ENCODE peak calls at places on chromosome 16, in four cellular contexts. I is A673, X is Caco-2, E is IMR-90. S is an unnamed sample.

GRCh38 chr16:23509763-23510153 is 536 bp downstream of the GGA2 start:
- DNase-seq in E (peak; percentile 39), X (no peak), I (peak; percentile 44), S (peak; percentile 49)

GRCh38 chr16:77789085-77789611 is 784 bp downstream of the VAT1L start:
- DNase-seq in E (no peak), I (no peak), X (no peak), S (no peak)

GRCh38 chr16:68744744-68745280 is 7.7 kb downstream of the CDH1 start:
- DNase-seq in E (peak; percentile 5), I (no peak), X (peak; percentile 96), S (no peak)

GRCh38 chr16:88527186-88527936 is 42.8 kb upstream of the ZC3H18 start:
- DNase-seq in I (peak; percentile 49), E (peak; percentile 47), X (peak; percentile 87), S (peak; percentile 74)

GRCh38 chr16:48507886-48508285 is 102.1 kb downstream of the N4BP1 start:
- DNase-seq in X (no peak), I (no peak), E (no peak), S (no peak)

GRCh38 chr16:57374067-57374534 is 1.8 kb downstream of the CX3CL1 start:
- DNase-seq in I (no peak), E (peak; percentile 62), X (no peak), S (no peak)

GRCh38 chr16:66426112-66427035 is 721 bp upstream of the BEAN1 start:
- DNase-seq in I (no peak), X (no peak), E (no peak), S (peak; percentile 33)

GRCh38 chr16:68707341-68708152 is 29.5 kb upstream of the CDH1 start:
- DNase-seq in I (no peak), E (no peak), X (no peak), S (peak; percentile 92)

GRCh38 chr16:87648236-87648635 is 45.9 kb downstream of the JPH3 start:
- DNase-seq in X (no peak), E (no peak), I (no peak), S (no peak)

GRCh38 chr16:11667824-11668589 is at the start of gene SNN:
- DNase-seq in E (peak; percentile 72), I (peak; percentile 93), X (peak; percentile 92), S (peak; percentile 81)
- H3K4me1 ChIP-seq in E (peaks cover 7% of the 10 kb centered on the region), I (peaks cover 4% of the 10 kb centered on the region), X (no peaks in the 10 kb centered on the region), S (peaks cover 3% of the 10 kb centered on the region)

DNA sequence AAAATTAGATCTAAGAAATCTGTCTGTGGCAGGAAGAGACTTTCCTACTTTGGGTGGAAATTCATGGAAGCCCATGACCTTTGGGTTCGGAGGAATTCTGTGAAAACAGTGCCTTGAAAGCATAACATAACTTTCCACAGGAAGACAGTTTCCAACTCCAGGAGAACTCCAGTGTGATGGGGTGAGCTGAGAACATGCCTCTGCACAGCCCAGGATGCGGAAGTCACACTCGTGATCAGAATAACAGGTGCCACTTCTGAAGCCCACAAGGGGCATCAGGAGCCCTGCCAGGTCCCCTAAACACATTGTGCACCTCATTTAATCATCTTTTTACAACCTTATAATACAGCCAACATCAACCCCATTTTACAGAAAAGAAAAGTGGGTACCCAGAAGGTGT is 9.7 kb downstream of the TVP23A start:
- DNase-seq in E (no peak), X (no peak), I (no peak), S (no peak)
- H3K4me1 ChIP-seq in E (no peaks in the 10 kb centered on the region), X (no peaks in the 10 kb centered on the region), I (no peaks in the 10 kb centered on the region), S (no peaks in the 10 kb centered on the region)

GRCh38 chr16:28181557-28181914 is 30.2 kb downstream of the XPO6 start:
- DNase-seq in X (peak; percentile 19), I (peak; percentile 75), E (peak; percentile 97), S (peak; percentile 52)

GRCh38 chr16:28180660-28181556 is 30.9 kb downstream of the XPO6 start:
- DNase-seq in I (no peak), E (peak; percentile 70), X (no peak), S (no peak)

GRCh38 chr16:28182183-28182582 is 29.6 kb downstream of the XPO6 start:
- DNase-seq in X (no peak), E (peak; percentile 66), I (no peak), S (no peak)

GRCh38 chr16:28175715-28176114 is 36.0 kb downstream of the XPO6 start:
- DNase-seq in I (no peak), X (no peak), E (no peak), S (no peak)

DNA sequence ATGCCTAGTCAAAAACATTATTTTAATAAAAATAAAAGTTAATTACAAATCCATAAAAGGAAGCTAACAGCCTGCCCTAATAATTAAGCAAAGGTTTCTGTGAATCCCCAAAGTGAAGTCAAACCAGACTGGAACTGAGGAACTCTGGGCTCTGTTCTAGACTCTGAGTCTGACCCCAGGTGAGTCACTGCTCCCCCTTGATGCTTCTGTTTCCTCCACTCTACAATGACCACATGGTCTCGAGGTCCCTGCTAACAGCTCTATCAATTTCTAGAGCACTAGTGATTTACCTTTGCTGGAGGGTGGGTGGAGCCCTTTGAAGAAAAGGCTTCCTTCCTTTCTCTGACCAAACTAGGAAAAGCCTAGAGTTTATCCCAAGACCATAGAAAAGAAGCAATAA is 32.4 kb downstream of the XPO6 start:
- DNase-seq in I (no peak), E (no peak), X (no peak), S (no peak)
- H3K4me1 ChIP-seq in I (peaks cover 24% of the 10 kb centered on the region), E (peaks cover 28% of the 10 kb centered on the region), X (peaks cover 32% of the 10 kb centered on the region), S (peaks cover 6% of the 10 kb centered on the region)

GRCh38 chr16:81530814-81531213 is 86.2 kb downstream of the CMIP start:
- DNase-seq in E (no peak), I (no peak), X (no peak), S (no peak)

GRCh38 chr16:81531415-81531814 is 86.8 kb downstream of the CMIP start:
- DNase-seq in I (no peak), E (no peak), X (peak; percentile 30), S (no peak)

GRCh38 chr16:81528258-81528657 is 83.7 kb downstream of the CMIP start:
- DNase-seq in X (no peak), I (no peak), E (no peak), S (no peak)

GRCh38 chr16:81532491-81533174 is 88.0 kb downstream of the CMIP start:
- DNase-seq in E (no peak), I (no peak), X (no peak), S (no peak)

GRCh38 chr16:81530296-81530721 is 85.7 kb downstream of the CMIP start:
- DNase-seq in E (no peak), X (no peak), I (no peak), S (no peak)
- H3K4me1 ChIP-seq in E (peaks cover 13% of the 10 kb centered on the region), X (peaks cover 33% of the 10 kb centered on the region), I (no peaks in the 10 kb centered on the region), S (no peaks in the 10 kb centered on the region)

GRCh38 chr16:12272264-12272663 is 295.7 kb downstream of the SNX29 start:
- DNase-seq in I (no peak), E (no peak), X (no peak), S (no peak)

GRCh38 chr16:12265168-12265567 is 288.6 kb downstream of the SNX29 start:
- DNase-seq in E (no peak), I (no peak), X (no peak), S (peak; percentile 60)

GRCh38 chr16:12268602-12269001 is 292.1 kb downstream of the SNX29 start:
- DNase-seq in X (peak; percentile 12), I (no peak), E (no peak), S (peak; percentile 23)

GRCh38 chr16:12271006-12271405 is 294.5 kb downstream of the SNX29 start:
- DNase-seq in E (peak; percentile 32), I (peak; percentile 64), X (peak; percentile 52), S (peak; percentile 67)

DNA sequence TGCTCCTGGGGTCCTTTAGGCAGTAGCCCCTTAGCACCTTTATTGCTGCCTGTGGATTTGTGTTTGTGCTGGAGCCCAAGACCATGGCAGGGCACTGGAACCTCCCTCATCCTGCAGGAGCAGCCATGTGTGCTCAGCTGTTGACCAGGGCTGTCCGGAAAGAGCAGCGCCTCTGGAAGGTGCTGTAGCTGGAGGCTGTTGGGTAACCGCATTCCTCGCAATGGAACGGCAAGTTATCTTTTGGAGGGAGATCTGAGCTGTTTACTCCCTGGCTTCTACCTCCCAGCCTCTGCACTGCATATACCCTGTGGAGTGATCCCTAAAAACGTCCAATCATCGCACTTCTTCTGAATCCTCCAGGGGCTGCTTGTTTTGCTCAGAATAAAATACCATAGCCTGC is 291.0 kb downstream of the SNX29 start:
- DNase-seq in X (peak; percentile 47), I (no peak), E (no peak), S (peak; percentile 35)
- H3K4me1 ChIP-seq in X (no peaks in the 10 kb centered on the region), I (no peaks in the 10 kb centered on the region), E (peaks cover under 1% of the 10 kb centered on the region), S (peaks cover 13% of the 10 kb centered on the region)

DNA sequence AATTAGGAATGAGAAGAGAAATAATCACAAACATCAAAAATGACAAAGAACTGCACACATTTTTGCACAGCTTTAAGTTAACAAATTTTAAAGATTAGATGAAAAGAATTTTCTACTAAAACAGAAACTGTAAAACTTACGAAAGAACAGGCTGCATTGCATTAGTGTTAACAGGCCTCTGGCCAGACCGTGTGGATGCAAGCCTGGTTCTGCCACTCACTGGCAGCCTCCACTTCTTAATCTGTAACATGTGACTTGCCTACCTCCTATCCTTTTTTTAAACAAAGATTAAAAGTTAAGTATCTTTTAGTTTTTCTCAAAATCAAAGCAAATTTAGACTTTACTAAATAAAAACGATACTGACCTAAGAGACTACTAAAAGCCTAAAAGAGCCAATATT is 37.5 kb downstream of the CREBBP start:
- DNase-seq in I (peak; percentile 31), E (no peak), X (no peak), S (no peak)
- H3K4me1 ChIP-seq in I (peaks cover 67% of the 10 kb centered on the region), E (peaks cover 9% of the 10 kb centered on the region), X (no peaks in the 10 kb centered on the region), S (no peaks in the 10 kb centered on the region)

GRCh38 chr16:89562027-89562599 is 1.6 kb downstream of the RPL13 start:
- DNase-seq in I (peak; percentile 53), E (no peak), X (no peak), S (no peak)

GRCh38 chr16:89557936-89558490 is 2.5 kb upstream of the RPL13 start:
- DNase-seq in E (no peak), X (no peak), I (no peak), S (no peak)

GRCh38 chr16:89562939-89563338 is 2.5 kb downstream of the RPL13 start:
- DNase-seq in E (no peak), I (peak; percentile 64), X (no peak), S (no peak)

GRCh38 chr16:89561195-89562026 is 929 bp downstream of the RPL13 start:
- DNase-seq in X (no peak), I (no peak), E (no peak), S (no peak)

GRCh38 chr16:89560413-89561194 is at the start of gene RPL13:
- DNase-seq in E (peak; percentile 94), X (peak; percentile 97), I (peak; percentile 98), S (peak; percentile 97)
- H3K4me1 ChIP-seq in E (peaks cover 16% of the 10 kb centered on the region), X (peaks cover 40% of the 10 kb centered on the region), I (peaks cover 39% of the 10 kb centered on the region), S (peaks cover 34% of the 10 kb centered on the region)